ENCODE peak calls at places on chromosomes 11 and 22, in seven cellular contexts. V, L, X, R, K, E and T are unnamed samples.

GRCh38 chr22:17132112-17132511 is 11.0 kb upstream of the TMEM121B start:
- DNase-seq in L (peak), X (no peak), V (no peak), E (no peak), K (no peak), R (no peak), T (no peak)

GRCh38 chr22:19478466-19479357 is at the start of gene UFD1:
- DNase-seq in R (peak), E (peak), K (peak), L (peak), V (peak), X (peak), T (peak)

GRCh38 chr11:126153999-126154398 is 57.5 kb downstream of the RPUSD4 start:
- DNase-seq in E (no peak), L (peak), V (no peak), R (no peak), X (no peak), K (no peak), T (no peak)

GRCh38 chr11:93741094-93741881 is at the start of the genes C11orf54 and TAF1D:
- DNase-seq in V (peak), X (peak), E (peak), R (peak), K (peak), L (peak), T (peak)

GRCh38 chr22:37525073-37525745 is 6.0 kb upstream of the CARD10 start:
- DNase-seq in K (no peak), V (no peak), E (no peak), X (peak), R (no peak), L (no peak), T (peak)

GRCh38 chr11:61696602-61697001 is 16.4 kb downstream of the DAGLA start:
- DNase-seq in E (no peak), V (peak), X (no peak), L (no peak), R (no peak), K (no peak), T (no peak)

GRCh38 chr22:27157090-27157489 is 499.7 kb downstream of the MIAT start:
- DNase-seq in X (no peak), K (no peak), E (no peak), L (no peak), V (no peak), R (no peak), T (no peak)

GRCh38 chr11:24509114-24509513 is 12.3 kb downstream of the LUZP2 start:
- DNase-seq in L (no peak), X (no peak), E (no peak), R (no peak), K (no peak), V (no peak), T (no peak)

GRCh38 chr11:81674211-81674610 is 1059.5 kb downstream of the FAM181B start:
- DNase-seq in L (no peak), R (no peak), V (no peak), K (no peak), X (no peak), E (no peak), T (no peak)

GRCh38 chr22:39351689-39352214 is 2.0 kb downstream of the SYNGR1 start:
- DNase-seq in X (peak), L (no peak), E (no peak), R (no peak), K (no peak), V (no peak), T (no peak)

GRCh38 chr22:26508148-26508547 is 4.1 kb downstream of the TFIP11 start:
- DNase-seq in E (no peak), R (no peak), L (no peak), V (no peak), X (no peak), K (no peak), T (no peak)

GRCh38 chr11:22577854-22578253 is 47.8 kb downstream of the FANCF start:
- DNase-seq in E (no peak), L (no peak), X (no peak), K (no peak), R (no peak), V (no peak), T (no peak)

GRCh38 chr11:78808903-78809302 is 234.2 kb upstream of the NARS2 start:
- DNase-seq in V (no peak), X (no peak), K (no peak), R (no peak), L (peak), E (no peak), T (no peak)

GRCh38 chr11:94973099-94973968 is at the start of the genes CWC15 and KDM4D:
- DNase-seq in X (peak), V (peak), E (peak), L (peak), K (peak), R (peak), T (peak)